ENCODE peak calls at places on chromosome 9, in nine cellular contexts. I, P, X, J, O, E, M, A and K are unnamed samples.

GRCh38 chr9:128420651-128421473 is at the start of gene CERCAM:
- DNase-seq in I (peak; percentile 49), P (no peak), X (peak; percentile 78), J (peak; percentile 43), O (peak; percentile 55), E (no peak), M (peak; percentile 80), A (peak; percentile 25), K (peak; percentile 85)

GRCh38 chr9:127803507-127804352 is 1.0 kb downstream of the FPGS start:
- DNase-seq in I (peak; percentile 63), P (no peak), X (peak; percentile 71), J (peak; percentile 75), O (peak; percentile 53), E (no peak), M (no peak), A (no peak), K (peak; percentile 99)

GRCh38 chr9:135332979-135333748 is 146.4 kb upstream of the PPP1R26 start:
- DNase-seq in I (no peak), P (no peak), X (no peak), J (no peak), O (no peak), E (no peak), M (no peak), A (no peak), K (no peak)

GRCh38 chr9:124532897-124533296 is 25.7 kb upstream of the NR5A1 start:
- DNase-seq in I (no peak), P (no peak), X (no peak), J (no peak), O (no peak), E (no peak), M (no peak), A (no peak), K (no peak)

GRCh38 chr9:2241461-2241874 is 226.3 kb downstream of the SMARCA2 start:
- DNase-seq in I (peak; percentile 78), P (no peak), X (no peak), J (peak; percentile 37), O (no peak), E (no peak), M (peak; percentile 61), A (peak; percentile 86), K (no peak)

GRCh38 chr9:111952559-111952958 is 55.9 kb downstream of the UGCG start:
- DNase-seq in I (no peak), P (no peak), X (no peak), J (no peak), O (no peak), E (no peak), M (no peak), A (peak; percentile 96), K (peak; percentile 33)

GRCh38 chr9:4548796-4549725 is 58.8 kb downstream of the SLC1A1 start:
- DNase-seq in I (peak; percentile 44), P (no peak), X (no peak), J (no peak), O (no peak), E (no peak), M (no peak), A (no peak), K (no peak)

GRCh38 chr9:90999425-91000397 is 198.1 kb downstream of the SYK start:
- DNase-seq in I (no peak), P (no peak), X (no peak), J (no peak), O (no peak), E (no peak), M (no peak), A (peak; percentile 76), K (no peak)

GRCh38 chr9:104374711-104375110 is 129.4 kb upstream of the OR13F1 start:
- DNase-seq in I (no peak), P (no peak), X (no peak), J (no peak), O (no peak), E (no peak), M (no peak), A (no peak), K (no peak)

DNA sequence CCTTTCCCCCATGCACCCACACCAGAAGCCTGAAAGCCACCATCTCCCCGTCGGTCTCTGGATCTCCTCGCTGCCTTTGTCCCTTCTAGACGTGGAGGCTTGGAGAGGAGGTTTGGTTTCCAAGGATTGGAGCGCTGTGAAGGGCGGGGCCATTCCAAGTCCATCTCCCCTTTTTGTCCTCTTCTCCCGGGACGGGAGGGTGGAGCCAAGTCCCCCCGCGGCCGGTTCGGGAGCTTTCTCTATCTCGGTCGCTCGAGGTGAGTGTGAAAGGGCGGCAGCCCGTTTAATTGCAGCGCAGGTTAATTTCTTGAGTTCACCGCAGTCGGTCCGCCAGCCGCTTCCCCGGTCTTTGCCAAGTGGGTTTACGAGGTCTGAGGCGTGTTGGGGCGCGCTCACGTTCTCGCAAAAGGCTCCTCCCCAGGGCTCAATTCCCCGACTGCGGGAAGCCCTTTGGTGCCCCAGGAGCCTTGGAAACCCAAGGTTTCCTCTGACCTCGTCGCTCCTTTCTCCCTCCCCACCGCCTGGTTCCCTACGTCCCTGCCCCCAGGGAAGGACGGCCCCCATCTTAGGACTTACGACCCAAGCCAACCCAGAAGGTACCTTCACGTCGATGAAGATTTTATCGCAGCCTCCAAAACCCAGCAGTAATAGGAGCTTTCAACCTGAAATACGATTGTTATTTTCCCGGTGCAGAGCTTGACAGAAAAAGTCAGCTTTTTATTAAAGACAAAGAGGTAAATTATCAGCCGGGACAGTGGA is 2.8 kb upstream of the ZNF462 start:
- DNase-seq in I (peak; percentile 48), P (peak; percentile 41), X (peak; percentile 82), J (peak; percentile 45), O (no peak), E (no peak), M (peak; percentile 62), A (no peak), K (peak; percentile 31)
- TF ChIP-seq POLR2A in I (no peak), P (no peak), X (no peak), J (no peak), O (no peak), E (no peak), M (no peak), A (no peak), K (no peak)

GRCh38 chr9:134208310-134208841 is 44.0 kb upstream of the RNU6ATAC start:
- DNase-seq in I (no peak), P (no peak), X (peak; percentile 59), J (no peak), O (no peak), E (no peak), M (peak; percentile 72), A (no peak), K (no peak)

GRCh38 chr9:134208981-134209725 is 44.8 kb upstream of the RNU6ATAC start:
- DNase-seq in I (no peak), P (no peak), X (peak; percentile 46), J (no peak), O (no peak), E (no peak), M (peak; percentile 31), A (no peak), K (no peak)

GRCh38 chr9:134205636-134206316 is 41.4 kb upstream of the RNU6ATAC start:
- DNase-seq in I (no peak), P (no peak), X (peak; percentile 78), J (no peak), O (no peak), E (no peak), M (peak; percentile 38), A (peak; percentile 28), K (no peak)

GRCh38 chr9:134204991-134205578 is 40.7 kb upstream of the RNU6ATAC start:
- DNase-seq in I (no peak), P (no peak), X (peak; percentile 56), J (peak; percentile 73), O (no peak), E (no peak), M (no peak), A (no peak), K (no peak)

DNA sequence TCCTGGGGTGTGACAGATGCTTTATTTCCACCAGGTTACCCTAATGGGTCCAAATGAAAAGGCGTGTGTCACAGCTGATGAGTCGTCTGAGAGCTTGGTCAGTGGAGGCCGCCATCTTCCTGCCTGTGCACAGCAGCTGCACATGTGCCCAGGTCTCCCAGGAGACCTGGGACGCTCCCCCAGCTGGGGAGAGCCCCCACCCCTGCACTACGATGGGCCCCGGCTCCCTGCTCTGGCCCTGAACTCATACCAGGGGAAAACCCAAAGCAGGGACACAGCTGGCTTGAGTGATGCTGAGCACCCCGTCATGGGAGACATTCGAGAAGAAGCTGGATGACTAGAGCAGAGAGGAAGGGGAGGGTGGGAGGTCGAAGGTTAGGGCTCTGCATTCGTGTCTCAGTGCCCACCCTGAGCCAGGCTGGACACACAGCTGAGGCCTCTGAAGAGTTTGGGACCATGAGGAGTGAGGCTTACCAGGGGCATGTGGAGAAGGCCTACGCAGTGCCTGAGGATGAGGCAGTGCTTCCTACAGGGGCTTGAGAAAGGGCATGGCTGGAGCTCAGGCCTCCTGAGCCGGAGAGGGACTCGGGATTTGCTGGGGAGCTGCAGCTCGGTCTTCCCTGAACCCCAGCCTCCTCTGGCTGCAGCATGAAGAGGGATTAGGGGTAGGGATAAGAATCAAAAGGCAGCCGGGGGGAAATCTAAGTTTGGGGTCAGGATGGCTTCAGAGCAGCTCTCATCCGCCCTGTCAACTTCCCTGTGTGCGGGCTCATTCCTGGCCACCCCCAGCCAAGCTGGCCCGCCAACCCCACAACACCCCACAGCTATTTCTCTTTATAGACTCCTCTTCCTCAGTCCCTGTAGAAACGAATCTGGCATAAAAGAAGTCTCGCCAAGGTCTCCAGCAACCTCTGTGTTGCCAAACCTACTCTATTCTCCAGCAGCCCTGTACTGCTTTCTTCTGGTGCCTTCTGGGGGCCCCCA is 42.2 kb upstream of the RNU6ATAC start:
- DNase-seq in I (no peak), P (no peak), X (peak; percentile 62), J (no peak), O (no peak), E (no peak), M (no peak), A (no peak), K (no peak)
- TF ChIP-seq POLR2A in I (no peak), P (no peak), X (no peak), J (no peak), O (no peak), E (no peak), M (no peak), A (no peak), K (peak; percentile 30)

DNA sequence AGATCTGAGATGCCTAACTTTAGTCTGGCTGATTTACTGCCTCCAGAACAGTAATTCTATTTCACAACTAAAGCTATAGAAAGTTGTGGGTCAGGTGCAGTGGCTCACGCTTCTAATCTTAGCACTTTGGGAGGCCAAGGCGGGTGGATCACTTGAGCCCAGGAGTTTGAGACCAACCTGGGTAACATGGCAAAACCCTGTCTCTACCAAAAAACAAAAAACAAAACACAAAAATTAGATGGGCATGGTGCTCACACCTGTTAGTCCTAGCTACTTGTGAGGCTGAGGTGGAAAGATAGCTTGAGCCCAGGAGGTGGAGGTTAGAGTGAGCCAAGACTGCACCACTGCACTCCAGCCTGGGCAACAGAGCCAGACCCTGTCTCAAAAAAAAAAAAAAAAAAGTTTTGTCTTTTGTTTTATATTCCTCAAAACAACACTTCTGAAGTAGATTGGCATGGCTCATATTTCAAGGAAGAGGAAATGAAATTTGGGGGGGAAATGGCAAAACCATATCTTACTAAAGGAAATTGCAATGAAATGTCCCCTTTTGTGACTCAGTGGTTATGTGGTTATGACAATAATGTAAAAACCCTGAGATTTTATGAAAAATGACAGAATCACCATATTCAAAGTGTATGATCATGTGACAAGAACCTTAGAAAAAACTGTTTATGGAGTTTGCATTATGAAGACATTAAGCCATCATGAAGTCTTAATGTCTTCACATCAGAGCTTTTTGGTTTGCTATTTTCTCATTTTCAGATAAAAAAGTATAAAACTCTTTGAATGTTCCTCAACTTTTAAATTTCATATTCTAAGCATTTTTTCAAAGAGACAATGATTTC is 16.2 kb downstream of the FNBP1 start:
- DNase-seq in I (no peak), P (no peak), X (no peak), J (no peak), O (no peak), E (no peak), M (no peak), A (no peak), K (no peak)
- TF ChIP-seq POLR2A in I (no peak), P (no peak), X (no peak), J (no peak), O (no peak), E (no peak), M (no peak), A (no peak), K (no peak)

GRCh38 chr9:33473643-33474352 is at the start of gene NOL6:
- DNase-seq in I (peak; percentile 99), P (peak; percentile 99), X (peak; percentile 99), J (peak; percentile 99), O (peak; percentile 98), E (peak; percentile 92), M (peak; percentile 99), A (peak; percentile 99), K (peak; percentile 86)
- TF ChIP-seq POLR2A in I (peak; percentile 70), P (peak; percentile 54), X (no peak), J (peak; percentile 49), O (no peak), E (peak; percentile 68), M (peak; percentile 81), A (peak; percentile 95), K (peak; percentile 49)